ENCODE peak calls at places on chromosomes 12 and 14, in nine cellular contexts. Z, Y, I, N, B, C, W, P and E are unnamed samples.
A peak's percentile ranks its signal among the peaks of the same experiment; 100 is the strongest.

GRCh38 chr12:18430425-18431048 is 169.2 kb downstream of the PIK3C2G start:
- DNase-seq in B (peak; percentile 76), W (peak; percentile 61), Z (peak; percentile 27), Y (peak; percentile 60), P (no peak), C (peak; percentile 50), I (no peak), N (peak; percentile 71), E (no peak)

GRCh38 chr12:7157391-7157790 is 27.2 kb downstream of the CLSTN3 start:
- DNase-seq in P (no peak), Z (peak; percentile 42), W (no peak), Y (no peak), N (no peak), B (no peak), I (no peak), C (no peak), E (no peak)

GRCh38 chr14:53180272-53181221 is 27.4 kb upstream of the DDHD1 start:
- DNase-seq in Y (no peak), B (peak; percentile 20), P (no peak), Z (peak; percentile 22), C (peak; percentile 23), N (peak; percentile 32), I (no peak), W (peak; percentile 93), E (no peak)

GRCh38 chr14:35506927-35507326 is 27.0 kb upstream of the INSM2 start:
- DNase-seq in Z (no peak), B (peak; percentile 6), N (peak; percentile 76), W (no peak), C (peak; percentile 54), I (no peak), P (no peak), Y (no peak), E (peak; percentile 5)

GRCh38 chr12:6829532-6830220 is 1.5 kb downstream of the P3H3 start:
- DNase-seq in Y (no peak), C (no peak), W (no peak), B (peak; percentile 44), N (peak; percentile 43), Z (no peak), I (no peak), P (no peak), E (no peak)

GRCh38 chr12:24649634-24650033 is 299.3 kb downstream of the BCAT1 start:
- DNase-seq in C (no peak), N (no peak), B (no peak), Y (no peak), P (no peak), W (no peak), Z (no peak), I (no peak), E (no peak)

GRCh38 chr12:100267603-100268281 is 765 bp downstream of the SCYL2 start:
- DNase-seq in Z (peak; percentile 48), I (no peak), Y (no peak), W (peak; percentile 39), N (peak; percentile 37), B (peak; percentile 69), P (no peak), C (peak; percentile 58), E (no peak)

GRCh38 chr14:40122978-40123648 is 690.9 kb upstream of the FBXO33 start:
- DNase-seq in Z (no peak), Y (no peak), B (peak; percentile 58), P (no peak), W (peak; percentile 6), N (no peak), I (no peak), C (peak; percentile 65), E (no peak)

GRCh38 chr14:53062856-53063255 is 90.3 kb downstream of the DDHD1 start:
- DNase-seq in W (no peak), N (peak; percentile 70), Y (no peak), B (peak; percentile 32), Z (no peak), C (peak; percentile 76), I (no peak), P (no peak), E (no peak)

GRCh38 chr12:14422516-14423230 is 57.2 kb downstream of the ATF7IP start:
- DNase-seq in Y (no peak), N (no peak), Z (no peak), I (no peak), W (no peak), B (no peak), C (peak; percentile 72), P (no peak), E (no peak)

GRCh38 chr14:31263485-31264133 is 56.0 kb upstream of the HECTD1 start:
- DNase-seq in I (no peak), B (peak; percentile 99), C (peak; percentile 100), N (peak; percentile 100), P (no peak), Y (peak; percentile 84), Z (no peak), W (peak; percentile 92), E (peak; percentile 99)

GRCh38 chr12:123143753-123144461 is 7.0 kb downstream of the PITPNM2 start:
- DNase-seq in W (no peak), N (no peak), P (no peak), C (peak; percentile 60), Y (no peak), I (no peak), Z (no peak), B (peak; percentile 34), E (no peak)

GRCh38 chr12:52216107-52216506 is 16.9 kb upstream of the KRT7 start:
- DNase-seq in B (no peak), N (peak; percentile 28), C (peak; percentile 27), Y (no peak), Z (peak; percentile 37), P (no peak), I (no peak), W (no peak), E (no peak)

DNA sequence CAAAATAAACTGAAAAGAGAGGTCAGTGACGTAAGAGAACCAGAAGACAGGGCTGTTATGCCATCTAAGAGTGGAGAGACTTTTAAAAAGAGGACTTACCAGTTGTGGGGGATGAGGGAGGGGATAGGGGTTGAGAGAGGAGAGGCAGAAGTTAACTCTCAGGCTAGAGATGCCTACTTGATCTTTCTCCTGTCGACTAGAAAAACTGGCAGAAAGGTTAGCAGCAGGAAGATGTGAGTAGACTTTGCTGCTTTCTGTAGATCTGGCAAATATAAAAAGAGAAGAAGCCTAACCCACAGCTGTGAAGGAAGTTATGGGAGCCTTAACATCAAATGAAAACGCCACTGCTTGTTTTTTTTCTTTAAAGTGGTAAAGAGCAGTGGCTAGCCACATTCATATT is 10.7 kb downstream of the CREBL2 start:
- DNase-seq in I (no peak), Z (no peak), N (no peak), Y (no peak), C (no peak), B (no peak), W (no peak), P (no peak), E (no peak)
- H3K4me3 ChIP-seq in I (no peak overlapping the region), Z (no peak overlapping the region), N (no peak overlapping the region), Y (no peak overlapping the region), C (no peak overlapping the region), B (no peak overlapping the region), W (no peak overlapping the region), P (no peak overlapping the region), E (no peak overlapping the region)

GRCh38 chr14:22994762-22995275 is 12.5 kb upstream of the AJUBA start:
- DNase-seq in W (peak; percentile 82), B (peak; percentile 64), N (peak; percentile 48), P (no peak), Z (peak; percentile 71), Y (peak; percentile 41), I (peak; percentile 72), C (peak; percentile 56), E (no peak)
- H3K4me3 ChIP-seq in W (no peak overlapping the region), B (no peak overlapping the region), N (no peak overlapping the region), P (no peak overlapping the region), Z (no peak overlapping the region), Y (no peak overlapping the region), I (no peak overlapping the region), C (no peak overlapping the region), E (no peak overlapping the region)

DNA sequence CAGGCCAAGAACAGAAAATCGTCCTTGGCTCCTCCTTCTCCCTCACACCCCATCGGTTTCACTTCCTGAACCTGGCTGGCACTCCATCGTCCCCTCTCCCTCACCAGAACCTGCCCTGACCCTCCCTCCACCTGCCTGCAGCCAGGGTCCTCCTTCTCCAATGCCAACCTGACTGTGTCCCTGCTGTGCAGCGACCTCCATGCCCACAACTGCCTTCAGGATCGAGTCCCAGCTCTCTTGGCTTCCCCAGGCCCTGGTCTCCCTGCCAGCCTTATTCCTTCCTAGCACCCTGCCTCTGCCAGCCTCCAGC is 19.8 kb downstream of the HVCN1 start:
- DNase-seq in I (no peak), N (no peak), Y (no peak), P (no peak), Z (no peak), B (no peak), C (no peak), W (no peak), E (no peak)
- H3K4me3 ChIP-seq in I (no peak overlapping the region), N (no peak overlapping the region), Y (no peak overlapping the region), P (no peak overlapping the region), Z (no peak overlapping the region), B (no peak overlapping the region), C (no peak overlapping the region), W (no peak overlapping the region), E (no peak overlapping the region)

GRCh38 chr12:132605055-132605441 is 5.3 kb downstream of the LRCOL1 start:
- DNase-seq in P (peak; percentile 21), C (no peak), N (no peak), I (no peak), W (no peak), Y (no peak), B (no peak), Z (peak; percentile 23), E (no peak)

GRCh38 chr12:132604108-132605054 is 6.0 kb downstream of the LRCOL1 start:
- DNase-seq in P (peak; percentile 71), Z (peak; percentile 64), C (no peak), N (no peak), B (no peak), W (no peak), I (no peak), Y (peak; percentile 63), E (no peak)

GRCh38 chr12:132602578-132603239 is 7.7 kb downstream of the LRCOL1 start:
- DNase-seq in C (no peak), W (no peak), I (no peak), Z (peak; percentile 82), P (peak; percentile 57), B (no peak), N (no peak), Y (no peak), E (no peak)

GRCh38 chr12:132601171-132601883 is 9.1 kb downstream of the LRCOL1 start:
- DNase-seq in B (no peak), I (no peak), Z (peak; percentile 62), Y (no peak), N (no peak), C (no peak), W (no peak), P (peak; percentile 14), E (no peak)

DNA sequence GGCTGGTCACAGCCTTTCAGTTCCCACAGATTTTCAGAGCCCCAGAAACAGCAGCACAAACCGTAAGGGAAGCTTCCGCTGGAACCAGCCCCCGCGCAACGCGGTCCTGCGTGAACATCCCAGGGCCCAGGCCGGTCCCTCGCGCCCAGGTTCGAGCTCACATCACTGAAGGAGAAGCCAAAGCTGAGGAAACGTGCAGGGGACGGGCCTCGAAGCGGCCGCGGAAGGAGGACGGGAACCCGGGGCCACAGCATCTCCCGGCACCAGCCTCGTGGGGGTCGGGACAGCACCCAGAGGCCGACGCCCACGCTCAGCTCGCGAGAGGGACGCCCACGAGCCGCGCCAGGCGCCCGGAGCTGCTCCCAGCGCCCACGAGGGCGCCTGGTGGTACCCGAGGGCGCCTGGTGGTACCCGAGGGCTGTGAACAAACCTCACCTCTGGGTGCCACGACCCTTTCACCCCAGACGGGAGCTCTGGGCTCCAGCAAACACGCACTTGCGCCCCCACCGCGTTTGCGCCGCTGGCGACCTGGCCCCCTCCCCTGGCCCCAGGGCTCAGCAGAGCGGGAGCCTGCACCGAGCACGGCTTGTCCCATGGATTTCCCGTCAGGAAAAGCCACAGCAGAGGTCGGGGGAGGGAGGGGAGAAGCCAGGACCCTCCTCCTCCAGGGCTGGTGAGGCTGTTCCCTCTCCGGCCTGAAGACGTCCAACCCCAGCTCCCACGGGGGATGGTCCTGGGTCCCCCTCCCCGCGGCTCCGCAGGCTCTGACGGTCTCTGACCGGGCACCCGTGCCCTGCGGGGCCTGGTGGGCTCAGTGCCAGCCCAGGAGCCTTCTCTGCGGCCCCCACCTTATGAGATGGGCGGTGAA is 6.9 kb downstream of the LRCOL1 start:
- DNase-seq in Y (no peak), I (no peak), C (no peak), N (no peak), B (no peak), W (no peak), P (peak; percentile 51), Z (peak; percentile 68), E (no peak)
- H3K4me3 ChIP-seq in Y (no peak overlapping the region), I (peak overlapping the region; percentile 48), C (no peak overlapping the region), N (no peak overlapping the region), B (no peak overlapping the region), W (no peak overlapping the region), P (peak overlapping the region; percentile 56), Z (no peak overlapping the region), E (no peak overlapping the region)